ENCODE peak calls at places on chromosomes 1 and 21, in four cellular contexts. I, Y, S and E are unnamed samples.

GRCh38 chr1:208967334-208967733 is 616.2 kb upstream of the CAMK1G start:
- DNase-seq in I (no peak), Y (no peak), S (no peak), E (no peak)

GRCh38 chr1:218164111-218164929 is 120.8 kb upstream of the RRP15 start:
- DNase-seq in I (no peak), Y (no peak), S (no peak), E (no peak)

GRCh38 chr1:47230692-47231313 is 1.2 kb downstream of the TAL1 start:
- DNase-seq in I (no peak), Y (no peak), S (no peak), E (no peak)

GRCh38 chr1:60162941-60163340 is 89.4 kb upstream of the C1orf87 start:
- DNase-seq in I (no peak), Y (no peak), S (no peak), E (no peak)

GRCh38 chr1:154975409-154976205 is 1.1 kb downstream of the CKS1B start:
- DNase-seq in I (peak), Y (peak), S (peak), E (peak)

GRCh38 chr1:168964478-168964877 is 142.0 kb upstream of the ATP1B1 start:
- DNase-seq in I (no peak), Y (no peak), S (no peak), E (no peak)

GRCh38 chr1:94527447-94528031 is 14.0 kb downstream of the F3 start:
- DNase-seq in I (no peak), Y (no peak), S (no peak), E (no peak)

GRCh38 chr21:46459024-46459355 is 299 bp downstream of the DIP2A start:
- DNase-seq in I (no peak), Y (no peak), S (no peak), E (no peak)

GRCh38 chr1:204240233-204240632 is 26.4 kb upstream of the GOLT1A start:
- DNase-seq in I (no peak), Y (no peak), S (no peak), E (no peak)

GRCh38 chr21:42471206-42471605 is 24.8 kb downstream of the RSPH1 start:
- DNase-seq in I (no peak), Y (no peak), S (no peak), E (no peak)

GRCh38 chr1:171438441-171438840 is 46.9 kb upstream of the PRRC2C start:
- DNase-seq in I (no peak), Y (no peak), S (no peak), E (no peak)

GRCh38 chr1:85578321-85579295 is 2.0 kb upstream of the CCN1 start:
- DNase-seq in I (no peak), Y (no peak), S (no peak), E (no peak)

GRCh38 chr1:204123376-204123775 is 28.5 kb downstream of the ETNK2 start:
- DNase-seq in I (no peak), Y (no peak), S (no peak), E (no peak)

GRCh38 chr1:23558140-23558871 is 995 bp downstream of the ID3 start:
- DNase-seq in I (no peak), Y (no peak), S (no peak), E (peak)

GRCh38 chr21:28776251-28776650 is 216.4 kb downstream of the LTN1 start:
- DNase-seq in I (no peak), Y (no peak), S (no peak), E (no peak)

GRCh38 chr1:25927541-25928265 is 21.5 kb upstream of the STMN1 start:
- DNase-seq in I (no peak), Y (no peak), S (no peak), E (no peak)

GRCh38 chr21:45556302-45556644 is 14.0 kb upstream of the SLC19A1 start:
- DNase-seq in I (no peak), Y (no peak), S (no peak), E (no peak)

GRCh38 chr1:216014046-216014445 is 409.2 kb downstream of the USH2A start:
- DNase-seq in I (no peak), Y (no peak), S (no peak), E (no peak)

GRCh38 chr1:184813528-184814089 is 59.0 kb upstream of the EDEM3 start:
- DNase-seq in I (no peak), Y (no peak), S (no peak), E (no peak)

GRCh38 chr1:231240531-231240882 is 505 bp upstream of the GNPAT start:
- DNase-seq in I (peak), Y (no peak), S (no peak), E (no peak)

GRCh38 chr1:89516055-89516454 is 8.6 kb upstream of the LRRC8B start:
- DNase-seq in I (no peak), Y (no peak), S (no peak), E (no peak)